ENCODE peak calls at places on chromosomes 6 and 20, in six cellular contexts. O is ovary, I is spleen, K is AG10803, T is Panc1, Z is right atrium auricular region. H is an unnamed sample.

GRCh38 chr20:35972445-35972844 is 4.1 kb downstream of the CNBD2 start:
- DNase-seq in O (no peak), I (no peak), K (peak), T (no peak), Z (no peak), H (no peak)

GRCh38 chr6:110537208-110538123 is 61.1 kb upstream of the SLC22A16 start:
- DNase-seq in O (no peak), I (no peak), K (peak), T (peak), Z (no peak), H (no peak)

GRCh38 chr6:158043008-158043407 is 61.3 kb downstream of the SYNJ2 start:
- DNase-seq in O (no peak), I (no peak), K (no peak), T (no peak), Z (no peak), H (peak)

GRCh38 chr6:3751019-3751729 is at the start of gene PXDC1:
- DNase-seq in O (peak), I (peak), K (no peak), T (no peak), Z (no peak), H (no peak)

GRCh38 chr6:56840467-56841371 is 114.2 kb upstream of the BEND6 start:
- DNase-seq in O (no peak), I (no peak), K (peak), T (peak), Z (no peak), H (no peak)

GRCh38 chr6:147109707-147110106 is 94.5 kb upstream of the STXBP5 start:
- DNase-seq in O (no peak), I (no peak), K (no peak), T (no peak), Z (no peak), H (no peak)

GRCh38 chr6:145749632-145750031 is 14.3 kb upstream of the EPM2A start:
- DNase-seq in O (no peak), I (no peak), K (peak), T (no peak), Z (no peak), H (no peak)

GRCh38 chr6:169839029-169839481 is 87.6 kb downstream of the ERMARD start:
- DNase-seq in O (no peak), I (peak), K (no peak), T (no peak), Z (peak), H (no peak)

GRCh38 chr6:71510057-71510713 is 221.6 kb downstream of the OGFRL1 start:
- DNase-seq in O (peak), I (peak), K (peak), T (no peak), Z (peak), H (peak)

GRCh38 chr20:15759546-15760216 is 813.6 kb downstream of the KIF16B start:
- DNase-seq in O (no peak), I (no peak), K (peak), T (no peak), Z (no peak), H (no peak)

GRCh38 chr20:63957004-63957689 is 931 bp upstream of the UCKL1 start:
- DNase-seq in O (peak), I (peak), K (peak), T (no peak), Z (no peak), H (no peak)

GRCh38 chr6:79648315-79648714 is 17.2 kb downstream of the SH3BGRL2 start:
- DNase-seq in O (no peak), I (no peak), K (no peak), T (no peak), Z (no peak), H (no peak)

GRCh38 chr6:81401970-81402690 is 350.4 kb downstream of the TENT5A start:
- DNase-seq in O (no peak), I (no peak), K (peak), T (no peak), Z (no peak), H (no peak)

GRCh38 chr6:106972500-106972899 is 2.0 kb downstream of the CD24 start:
- DNase-seq in O (no peak), I (no peak), K (no peak), T (no peak), Z (no peak), H (no peak)

GRCh38 chr20:33423141-33423834 is 20.3 kb downstream of the SNTA1 start:
- DNase-seq in O (peak), I (no peak), K (peak), T (no peak), Z (peak), H (peak)

GRCh38 chr6:39792501-39793450 is 600 bp downstream of the DAAM2 start:
- DNase-seq in O (peak), I (no peak), K (peak), T (no peak), Z (no peak), H (no peak)

GRCh38 chr6:29992792-29993191 is 50.5 kb downstream of the HLA-A start:
- DNase-seq in O (no peak), I (no peak), K (peak), T (peak), Z (no peak), H (peak)

GRCh38 chr6:136188492-136188891 is 61.6 kb downstream of the MTFR2 start:
- DNase-seq in O (no peak), I (no peak), K (no peak), T (no peak), Z (no peak), H (no peak)

GRCh38 chr6:7129360-7129759 is 21.6 kb downstream of the RREB1 start:
- DNase-seq in O (no peak), I (no peak), K (no peak), T (no peak), Z (no peak), H (no peak)

GRCh38 chr6:1409774-1410465 is 20.5 kb downstream of the FOXF2 start:
- DNase-seq in O (no peak), I (no peak), K (no peak), T (no peak), Z (no peak), H (no peak)

GRCh38 chr6:117483004-117483644 is 650 bp downstream of the DCBLD1 start:
- DNase-seq in O (peak), I (peak), K (peak), T (no peak), Z (peak), H (peak)

GRCh38 chr6:2026133-2026532 is 219.3 kb downstream of the GMDS start:
- DNase-seq in O (no peak), I (no peak), K (no peak), T (no peak), Z (no peak), H (no peak)

GRCh38 chr6:17527076-17527475 is 73.0 kb upstream of the FAM8A1 start:
- DNase-seq in O (no peak), I (no peak), K (peak), T (no peak), Z (no peak), H (no peak)

GRCh38 chr6:12265795-12266194 is 24.4 kb upstream of the EDN1 start:
- DNase-seq in O (no peak), I (no peak), K (peak), T (no peak), Z (no peak), H (no peak)

GRCh38 chr6:88045521-88046136 is 2.0 kb upstream of the SPACA1 start:
- DNase-seq in O (no peak), I (no peak), K (no peak), T (no peak), Z (no peak), H (no peak)

GRCh38 chr20:6157345-6157744 is 34.5 kb upstream of the FERMT1 start:
- DNase-seq in O (no peak), I (no peak), K (no peak), T (no peak), Z (no peak), H (no peak)

GRCh38 chr6:35293681-35294080 is 3.9 kb upstream of the DEF6 start:
- DNase-seq in O (no peak), I (no peak), K (no peak), T (no peak), Z (no peak), H (no peak)

GRCh38 chr20:46649650-46649949 is 1.7 kb downstream of the SLC13A3 start:
- DNase-seq in O (no peak), I (no peak), K (no peak), T (no peak), Z (no peak), H (no peak)

GRCh38 chr6:141307309-141307998 is 825.3 kb upstream of the GJE1 start:
- DNase-seq in O (no peak), I (no peak), K (no peak), T (no peak), Z (no peak), H (no peak)

DNA sequence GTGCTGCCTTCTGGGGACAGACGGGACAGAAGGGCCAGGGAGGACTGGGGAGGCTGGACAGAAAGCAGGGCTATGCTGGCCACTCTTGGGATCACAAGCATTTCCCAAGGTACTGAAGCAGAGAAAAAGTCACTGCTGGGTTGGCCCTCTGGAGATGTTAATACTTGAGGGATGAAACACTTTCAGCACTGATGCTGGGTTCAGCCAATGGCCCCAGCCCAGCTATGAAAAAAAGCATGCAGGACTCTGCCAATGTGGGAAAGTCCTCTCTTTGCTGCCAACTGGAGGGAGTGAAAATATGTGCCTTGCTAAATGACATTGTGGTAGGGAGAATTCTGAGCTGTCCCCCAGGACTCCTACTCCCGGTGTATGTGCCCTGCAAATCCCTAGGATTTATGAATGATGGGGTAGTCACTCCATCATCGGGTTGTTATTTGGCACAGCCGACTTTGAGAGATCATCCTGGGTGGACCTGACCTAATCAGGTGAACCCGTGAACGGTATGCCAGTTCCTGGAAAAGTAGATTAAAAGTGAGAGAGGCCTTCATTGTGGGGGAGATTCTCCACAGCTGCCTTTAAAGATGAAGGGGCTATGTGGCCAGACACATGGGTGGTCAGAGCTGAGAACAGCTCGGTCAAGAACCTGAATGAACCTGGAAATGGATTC is 119.9 kb upstream of the TRAF3IP2 start:
- DNase-seq in O (no peak), I (no peak), K (peak), T (no peak), Z (peak), H (no peak)
- TF ChIP-seq CTCF in O (no peak), I (no peak), K (no peak), T (no peak), Z (no peak), H (no peak)

GRCh38 chr6:24838994-24839393 is 40.3 kb upstream of the ARMH2 start:
- DNase-seq in O (no peak), I (no peak), K (no peak), T (no peak), Z (no peak), H (no peak)

GRCh38 chr6:24833711-24834386 is 35.1 kb upstream of the ARMH2 start:
- DNase-seq in O (no peak), I (no peak), K (no peak), T (no peak), Z (no peak), H (no peak)

GRCh38 chr6:24832794-24833193 is 34.1 kb upstream of the ARMH2 start:
- DNase-seq in O (no peak), I (no peak), K (no peak), T (no peak), Z (no peak), H (no peak)

GRCh38 chr6:24838081-24838480 is 39.4 kb upstream of the ARMH2 start:
- DNase-seq in O (no peak), I (no peak), K (peak), T (no peak), Z (no peak), H (no peak)

DNA sequence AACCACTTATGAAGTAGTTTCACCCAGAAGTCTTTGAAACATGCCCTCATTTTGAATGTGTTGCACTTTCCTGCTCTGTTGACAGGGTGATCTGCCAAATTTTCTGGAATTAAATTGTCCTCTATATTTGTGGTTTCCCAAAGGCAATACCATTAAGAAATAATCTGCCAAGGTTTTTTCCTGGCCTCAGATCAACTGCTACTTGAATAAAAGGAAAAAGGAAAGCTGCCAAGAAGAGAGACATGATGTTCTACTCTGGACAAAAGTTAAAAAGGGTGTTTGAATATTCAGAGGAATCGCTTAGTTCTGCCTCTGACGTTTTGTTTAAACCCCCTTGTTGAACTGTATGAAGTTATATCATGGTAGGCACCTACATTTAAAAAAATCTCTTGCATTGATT is 37.4 kb upstream of the ARMH2 start:
- DNase-seq in O (no peak), I (no peak), K (peak), T (no peak), Z (no peak), H (no peak)
- TF ChIP-seq CTCF in O (no peak), I (no peak), K (no peak), T (no peak), Z (no peak), H (no peak)

GRCh38 chr6:163094881-163095280 is 319.6 kb upstream of the QKI start:
- DNase-seq in O (no peak), I (no peak), K (no peak), T (no peak), Z (no peak), H (no peak)

GRCh38 chr6:163098827-163099469 is 315.6 kb upstream of the QKI start:
- DNase-seq in O (no peak), I (no peak), K (no peak), T (no peak), Z (no peak), H (no peak)

GRCh38 chr6:163099621-163100171 is 314.8 kb upstream of the QKI start:
- DNase-seq in O (no peak), I (no peak), K (no peak), T (no peak), Z (no peak), H (no peak)

GRCh38 chr6:163095401-163095800 is 319.1 kb upstream of the QKI start:
- DNase-seq in O (no peak), I (no peak), K (no peak), T (no peak), Z (no peak), H (no peak)

GRCh38 chr6:163100259-163100658 is 314.3 kb upstream of the QKI start:
- DNase-seq in O (no peak), I (no peak), K (no peak), T (no peak), Z (no peak), H (no peak)
- TF ChIP-seq CTCF in O (no peak), I (no peak), K (no peak), T (no peak), Z (no peak), H (no peak)

GRCh38 chr20:324177-325042 is 942 bp upstream of the SOX12 start:
- DNase-seq in O (peak), I (peak), K (peak), T (peak), Z (peak), H (peak)
- TF ChIP-seq CTCF in O (peak), I (peak), K (peak), T (no peak), Z (no peak), H (peak)

DNA sequence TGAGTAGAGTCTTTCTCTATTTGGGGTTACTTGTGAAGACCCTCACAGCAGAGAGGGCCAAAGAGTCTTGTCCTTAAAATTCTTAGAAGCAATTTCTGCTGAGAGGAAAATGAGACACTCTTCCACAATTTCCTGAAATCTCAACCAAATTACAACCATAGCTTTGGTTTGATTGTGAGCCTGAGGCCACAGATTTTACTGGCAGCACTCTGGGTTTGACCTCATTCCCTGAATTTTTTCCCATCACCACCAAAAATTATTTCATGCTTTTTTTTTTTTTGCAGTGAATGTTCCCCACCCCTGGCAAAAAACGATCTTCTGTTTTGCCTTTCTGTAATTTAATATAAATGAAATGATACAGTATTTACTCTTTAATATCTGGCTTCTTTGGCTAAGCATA is 125.5 kb downstream of the THEMIS start:
- DNase-seq in O (no peak), I (no peak), K (peak), T (no peak), Z (no peak), H (no peak)
- TF ChIP-seq CTCF in O (no peak), I (no peak), K (no peak), T (no peak), Z (no peak), H (no peak)

H was measured in osteocyte.